ENCODE peak calls at places on chromosomes 5 and 9, in six cellular contexts. P is GM13977, B is naive B cell, Q is left ventricle myocardium superior, G is NCI-H748 treated with DMSO at 0.1 percent for 48 hours, M is lower leg skin. E is an unnamed sample.

GRCh38 chr9:13480688-13481087 is 201.2 kb upstream of the MPDZ start:
- DNase-seq in P (no peak), G (no peak), M (peak; percentile 58), B (no peak), Q (no peak), E (no peak)

GRCh38 chr5:116176124-116176523 is 91.3 kb downstream of the COMMD10 start:
- DNase-seq in P (no peak), G (no peak), B (no peak), M (no peak), Q (no peak), E (no peak)

GRCh38 chr5:8349855-8350254 is 480.9 kb downstream of the MTRR start:
- DNase-seq in B (no peak), P (peak; percentile 12), Q (no peak), M (no peak), G (no peak), E (peak; percentile 37)

GRCh38 chr9:108933231-108933630 is 693 bp downstream of the ELP1 start:
- DNase-seq in Q (no peak), G (no peak), B (no peak), P (no peak), M (no peak), E (no peak)

GRCh38 chr5:132408965-132409364 is 39.5 kb downstream of the SLC22A5 start:
- DNase-seq in P (no peak), G (no peak), Q (no peak), B (no peak), M (no peak), E (no peak)

GRCh38 chr9:89448381-89448780 is 49.5 kb downstream of the SEMA4D start:
- DNase-seq in Q (peak; percentile 21), G (no peak), B (no peak), P (peak; percentile 75), M (no peak), E (no peak)

GRCh38 chr9:98554752-98555151 is 154.0 kb downstream of the GABBR2 start:
- DNase-seq in B (no peak), G (no peak), Q (no peak), M (no peak), P (no peak), E (no peak)

GRCh38 chr9:95729066-95729465 is 146.4 kb upstream of the ERCC6L2 start:
- DNase-seq in B (no peak), M (no peak), P (no peak), Q (no peak), G (no peak), E (no peak)

GRCh38 chr9:112041536-112042243 is 133.4 kb downstream of the SUSD1 start:
- DNase-seq in M (no peak), P (no peak), Q (no peak), B (no peak), G (no peak), E (no peak)

GRCh38 chr9:91391426-91392217 is 29.9 kb upstream of the AUH start:
- DNase-seq in G (no peak), M (no peak), Q (no peak), B (no peak), P (no peak), E (no peak)

GRCh38 chr5:97071101-97071500 is 71.3 kb downstream of the LIX1 start:
- DNase-seq in P (no peak), M (peak; percentile 44), Q (no peak), G (no peak), B (no peak), E (no peak)

GRCh38 chr9:129078691-129079503 is 2.0 kb upstream of the DOLPP1 start:
- DNase-seq in B (no peak), P (no peak), M (no peak), G (no peak), Q (no peak), E (no peak)

GRCh38 chr9:35605336-35606137 is 475 bp downstream of the TESK1 start:
- DNase-seq in M (no peak), Q (peak; percentile 52), G (peak; percentile 4), B (peak; percentile 55), P (peak; percentile 67), E (peak; percentile 49)

GRCh38 chr9:92663951-92664350 is 6.0 kb downstream of the IPPK start:
- DNase-seq in Q (no peak), B (no peak), P (no peak), M (no peak), G (no peak), E (no peak)

GRCh38 chr5:14332746-14333145 is 189.6 kb downstream of the TRIO start:
- DNase-seq in B (no peak), Q (no peak), M (no peak), G (no peak), P (no peak), E (no peak)

GRCh38 chr5:65774346-65774745 is 52.3 kb downstream of the NLN start:
- DNase-seq in G (no peak), Q (no peak), B (no peak), M (no peak), P (peak; percentile 16), E (no peak)

GRCh38 chr5:121029536-121030245 is 565.6 kb downstream of the PRR16 start:
- DNase-seq in B (no peak), M (no peak), Q (no peak), G (no peak), P (no peak), E (no peak)

GRCh38 chr5:88687253-88687955 is 195.6 kb downstream of the MEF2C start:
- DNase-seq in B (no peak), Q (no peak), G (no peak), P (no peak), M (no peak), E (no peak)

GRCh38 chr9:90523953-90524352 is 118.7 kb downstream of the DIRAS2 start:
- DNase-seq in G (no peak), P (no peak), M (no peak), B (no peak), Q (no peak), E (no peak)

GRCh38 chr5:52987711-52988329 is 1.3 kb upstream of the ITGA2 start:
- DNase-seq in B (no peak), M (no peak), G (no peak), P (no peak), Q (no peak), E (no peak)

GRCh38 chr9:28741459-28741858 is 1168.2 kb upstream of the C9orf72 start:
- DNase-seq in G (no peak), P (no peak), M (no peak), Q (no peak), B (no peak), E (no peak)

GRCh38 chr5:1112596-1113331 is 901 bp upstream of the SLC12A7 start:
- DNase-seq in B (no peak), G (no peak), P (no peak), M (no peak), Q (no peak), E (no peak)

GRCh38 chr9:127761061-127761460 is 17.4 kb downstream of the SH2D3C start:
- DNase-seq in P (no peak), G (no peak), Q (no peak), B (no peak), M (no peak), E (no peak)

GRCh38 chr5:148659641-148660345 is 5.5 kb upstream of the HTR4 start:
- DNase-seq in G (no peak), M (no peak), Q (no peak), B (no peak), P (no peak), E (no peak)

GRCh38 chr9:36399980-36400331 is at the start of gene RNF38:
- DNase-seq in Q (no peak), B (no peak), G (no peak), P (no peak), M (no peak), E (no peak)

GRCh38 chr9:133797406-133798150 is 59.4 kb upstream of the SARDH start:
- DNase-seq in M (no peak), P (no peak), B (no peak), Q (no peak), G (no peak), E (no peak)

GRCh38 chr5:127492854-127493738 is 24.3 kb upstream of the PRRC1 start:
- DNase-seq in M (no peak), P (peak; percentile 26), G (peak; percentile 74), Q (no peak), B (peak; percentile 39), E (peak; percentile 41)

GRCh38 chr5:129716235-129717030 is 31.5 kb upstream of the MINAR2 start:
- DNase-seq in G (no peak), Q (no peak), M (no peak), B (no peak), P (no peak), E (no peak)

GRCh38 chr5:123785160-123786001 is 273.4 kb downstream of the CSNK1G3 start:
- DNase-seq in Q (no peak), B (no peak), G (peak; percentile 82), M (no peak), P (no peak), E (no peak)

GRCh38 chr9:127118597-127119318 is 3.7 kb downstream of the ANGPTL2 start:
- DNase-seq in B (no peak), Q (no peak), P (peak; percentile 65), G (no peak), M (no peak), E (no peak)

GRCh38 chr5:179371681-179372675 is 26.7 kb upstream of the ADAMTS2 start:
- DNase-seq in Q (no peak), M (no peak), G (peak; percentile 77), B (no peak), P (no peak), E (no peak)